ENCODE peak calls at places on chromosomes 7 and 10, in seven cellular contexts. D is endothelial cell of umbilical vein, T is mammary epithelial cell, S is DND-41, W is fibroblast of lung, J is hepatocyte, M is HCT116. Y is an unnamed sample.

GRCh38 chr7:75762350-75762917 is 9.6 kb downstream of the CCL26 start:
- DNase-seq in D (peak; percentile 58), T (peak; percentile 40), S (no peak), W (peak; percentile 85), J (peak; percentile 76), M (peak; percentile 40), Y (peak; percentile 67)

GRCh38 chr10:60312818-60313588 is 76.7 kb downstream of the ANK3 start:
- DNase-seq in D (peak; percentile 75), T (peak; percentile 60), S (no peak), W (peak; percentile 79), J (no peak), M (peak; percentile 26), Y (no peak)

GRCh38 chr7:39527296-39527695 is 38.9 kb upstream of the YAE1 start:
- DNase-seq in D (peak; percentile 35), T (no peak), S (no peak), W (no peak), J (no peak), M (no peak), Y (no peak)

GRCh38 chr7:68963547-68963946 is 634.7 kb upstream of the AUTS2 start:
- DNase-seq in D (no peak), T (no peak), S (no peak), W (no peak), J (peak; percentile 44), M (no peak), Y (no peak)

GRCh38 chr7:103343758-103344452 is 662 bp downstream of the DNAJC2 start:
- DNase-seq in D (peak; percentile 64), T (peak; percentile 37), S (peak; percentile 43), W (peak; percentile 37), J (peak; percentile 42), M (no peak), Y (peak; percentile 31)

GRCh38 chr7:75914655-75915415 is at the start of gene POR:
- DNase-seq in D (peak; percentile 94), T (peak; percentile 94), S (peak; percentile 95), W (peak; percentile 92), J (peak; percentile 96), M (peak; percentile 83), Y (peak; percentile 94)

GRCh38 chr7:92781117-92781720 is 55.2 kb downstream of the CDK6 start:
- DNase-seq in D (peak; percentile 89), T (no peak), S (no peak), W (peak; percentile 53), J (no peak), M (no peak), Y (no peak)

GRCh38 chr7:27099839-27100225 is 2.7 kb downstream of the HOXA2 start:
- DNase-seq in D (peak; percentile 52), T (peak; percentile 35), S (no peak), W (peak; percentile 50), J (no peak), M (no peak), Y (no peak)

GRCh38 chr7:47407136-47407535 is 174.8 kb downstream of the TNS3 start:
- DNase-seq in D (no peak), T (no peak), S (no peak), W (no peak), J (no peak), M (no peak), Y (no peak)

GRCh38 chr7:100516135-100516812 is 22.7 kb upstream of the AGFG2 start:
- DNase-seq in D (no peak), T (peak; percentile 81), S (peak; percentile 66), W (peak; percentile 95), J (peak; percentile 21), M (no peak), Y (peak; percentile 58)

GRCh38 chr7:134421998-134422397 is 36.9 kb downstream of the AKR1B1 start:
- DNase-seq in D (peak; percentile 16), T (no peak), S (no peak), W (no peak), J (no peak), M (no peak), Y (no peak)

GRCh38 chr7:155763721-155764431 is 48.4 kb downstream of the SHH start:
- DNase-seq in D (peak; percentile 88), T (no peak), S (peak; percentile 83), W (no peak), J (peak; percentile 45), M (no peak), Y (no peak)

GRCh38 chr7:151031011-151031410 is 2.8 kb downstream of the ABCB8 start:
- DNase-seq in D (no peak), T (no peak), S (no peak), W (no peak), J (no peak), M (no peak), Y (no peak)

GRCh38 chr7:75716992-75717626 is 21.6 kb downstream of the HIP1 start:
- DNase-seq in D (peak; percentile 70), T (peak; percentile 44), S (no peak), W (peak; percentile 65), J (no peak), M (peak; percentile 35), Y (no peak)

GRCh38 chr7:116512524-116513188 is 12.2 kb upstream of the CAV1 start:
- DNase-seq in D (no peak), T (peak; percentile 51), S (no peak), W (peak; percentile 39), J (no peak), M (no peak), Y (no peak)

GRCh38 chr7:16268821-16269768 is 152.2 kb downstream of the CRPPA start:
- DNase-seq in D (no peak), T (peak; percentile 60), S (no peak), W (peak; percentile 48), J (peak; percentile 15), M (peak; percentile 72), Y (no peak)
- TF ChIP-seq EZH2 in D (no peak), T (no peak), S (no peak), W (no peak), J (no peak), M (no peak), Y (no peak)

GRCh38 chr10:129343141-129343540 is 123.9 kb upstream of the MGMT start:
- DNase-seq in D (no peak), T (no peak), S (no peak), W (no peak), J (no peak), M (no peak), Y (no peak)

GRCh38 chr10:129339841-129340240 is 127.2 kb upstream of the MGMT start:
- DNase-seq in D (no peak), T (no peak), S (no peak), W (no peak), J (no peak), M (no peak), Y (no peak)

GRCh38 chr10:129339191-129339590 is 127.8 kb upstream of the MGMT start:
- DNase-seq in D (no peak), T (no peak), S (no peak), W (no peak), J (no peak), M (no peak), Y (no peak)

GRCh38 chr10:129342385-129342784 is 124.7 kb upstream of the MGMT start:
- DNase-seq in D (no peak), T (no peak), S (no peak), W (no peak), J (no peak), M (no peak), Y (no peak)

GRCh38 chr10:129341131-129341530 is 125.9 kb upstream of the MGMT start:
- DNase-seq in D (no peak), T (no peak), S (no peak), W (no peak), J (no peak), M (no peak), Y (no peak)
- TF ChIP-seq EZH2 in D (no peak), T (no peak), S (no peak), W (no peak), J (no peak), M (no peak), Y (no peak)

DNA sequence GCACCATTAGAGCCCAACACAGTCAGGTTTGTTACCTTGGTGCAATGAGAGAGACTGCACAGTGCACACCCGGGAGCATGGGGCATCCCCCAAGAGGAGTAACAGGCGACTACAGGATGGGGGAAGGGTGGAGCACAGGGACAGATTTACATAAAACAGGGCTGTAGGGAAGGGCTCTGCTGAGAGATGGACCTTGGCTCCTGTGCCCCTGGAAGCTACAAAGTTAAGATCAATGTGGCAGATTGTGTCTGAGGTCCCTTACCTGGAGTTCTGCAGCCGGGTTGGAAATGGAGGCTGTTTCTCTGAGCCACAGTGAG is 13.7 kb upstream of the SLC18A3 start:
- DNase-seq in D (no peak), T (no peak), S (no peak), W (no peak), J (no peak), M (no peak), Y (no peak)
- TF ChIP-seq EZH2 in D (no peak), T (no peak), S (no peak), W (no peak), J (no peak), M (no peak), Y (no peak)

DNA sequence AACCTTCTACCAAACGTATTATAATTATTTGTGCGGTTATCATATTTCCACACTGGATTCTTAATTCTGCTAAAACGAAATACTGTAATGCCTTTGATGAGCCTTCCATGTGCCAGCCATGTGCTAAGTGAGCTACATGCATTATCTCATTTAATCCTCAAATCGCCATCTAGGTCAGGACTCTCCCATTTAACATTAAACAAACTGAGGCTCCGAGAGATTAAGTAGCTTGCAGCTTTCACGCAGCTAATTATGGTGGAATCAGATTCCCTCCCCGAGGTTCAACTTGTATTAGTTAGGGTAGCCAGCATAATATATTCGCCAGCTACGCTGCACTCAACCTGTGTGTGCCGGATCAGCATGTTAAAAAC is 798 bp upstream of the TSPAN33 start:
- DNase-seq in D (no peak), T (no peak), S (no peak), W (no peak), J (no peak), M (no peak), Y (no peak)
- TF ChIP-seq EZH2 in D (no peak), T (no peak), S (no peak), W (no peak), J (no peak), M (no peak), Y (no peak)

GRCh38 chr7:78786055-78786454 is 667.4 kb downstream of the MAGI2 start:
- DNase-seq in D (no peak), T (no peak), S (no peak), W (no peak), J (no peak), M (no peak), Y (no peak)
- TF ChIP-seq EZH2 in D (no peak), T (no peak), S (no peak), W (no peak), J (no peak), M (no peak), Y (no peak)

GRCh38 chr10:90587081-90587491 is 270.8 kb downstream of the HTR7 start:
- DNase-seq in D (peak; percentile 40), T (peak; percentile 72), S (no peak), W (peak; percentile 66), J (peak; percentile 32), M (peak; percentile 94), Y (no peak)
- TF ChIP-seq EZH2 in D (no peak), T (no peak), S (no peak), W (no peak), J (no peak), M (no peak), Y (no peak)